ENCODE peak calls at places on chromosomes 12 and 14, in five cellular contexts. E is HCT116, C is HepG2, Y is K562, K is GM12878. Q is an unnamed sample.

GRCh38 chr14:59275668-59276067 is 87.2 kb downstream of the DAAM1 start:
- DNase-seq in E (peak), C (peak), Y (peak), K (peak), Q (no peak)

GRCh38 chr14:20350860-20351259 is 7.4 kb downstream of the PARP2 start:
- DNase-seq in E (no peak), C (no peak), Y (no peak), K (no peak), Q (no peak)

GRCh38 chr14:59018460-59018859 is 170.0 kb upstream of the DAAM1 start:
- DNase-seq in E (no peak), C (no peak), Y (no peak), K (no peak), Q (no peak)

GRCh38 chr14:72513994-72514659 is 379.8 kb downstream of the DPF3 start:
- DNase-seq in E (peak), C (peak), Y (peak), K (no peak), Q (no peak)

GRCh38 chr14:41607119-41607785 is 576 bp downstream of the LRFN5 start:
- DNase-seq in E (no peak), C (no peak), Y (no peak), K (no peak), Q (peak)

GRCh38 chr12:108728820-108729611 is 2.3 kb downstream of the CORO1C start:
- DNase-seq in E (no peak), C (no peak), Y (no peak), K (no peak), Q (no peak)

GRCh38 chr12:115088328-115088994 is 404.5 kb upstream of the TBX3 start:
- DNase-seq in E (no peak), C (peak), Y (no peak), K (no peak), Q (no peak)

GRCh38 chr12:47755655-47756562 is 2.8 kb downstream of the RAPGEF3 start:
- DNase-seq in E (no peak), C (no peak), Y (no peak), K (peak), Q (no peak)

GRCh38 chr14:29043751-29044150 is 277.2 kb downstream of the FOXG1 start:
- DNase-seq in E (no peak), C (no peak), Y (no peak), K (no peak), Q (no peak)

GRCh38 chr12:107759410-107759809 is 1.5 kb downstream of the PRDM4 start:
- DNase-seq in E (peak), C (peak), Y (peak), K (no peak), Q (no peak)

GRCh38 chr12:124720019-124720686 is 143.5 kb downstream of the SCARB1 start:
- DNase-seq in E (no peak), C (no peak), Y (no peak), K (no peak), Q (no peak)

GRCh38 chr14:68394113-68394718 is 398.7 kb downstream of the ZFP36L1 start:
- DNase-seq in E (no peak), C (no peak), Y (no peak), K (no peak), Q (no peak)

GRCh38 chr14:103186241-103186835 is 63.1 kb downstream of the TNFAIP2 start:
- DNase-seq in E (no peak), C (no peak), Y (no peak), K (no peak), Q (no peak)

GRCh38 chr12:120365675-120366340 is 3.2 kb downstream of the MSI1 start:
- DNase-seq in E (no peak), C (peak), Y (peak), K (no peak), Q (no peak)

GRCh38 chr14:77026166-77026929 is 2.2 kb downstream of the IRF2BPL start:
- DNase-seq in E (no peak), C (no peak), Y (no peak), K (no peak), Q (peak)

GRCh38 chr14:52391866-52392600 is 77.9 kb downstream of the PTGER2 start:
- DNase-seq in E (peak), C (no peak), Y (no peak), K (no peak), Q (no peak)

GRCh38 chr12:128076188-128076587 is 190.8 kb upstream of the TMEM132C start:
- DNase-seq in E (no peak), C (no peak), Y (no peak), K (no peak), Q (no peak)

GRCh38 chr12:52582971-52583456 is 9.4 kb upstream of the KRT74 start:
- DNase-seq in E (peak), C (peak), Y (peak), K (no peak), Q (peak)

GRCh38 chr12:54958048-54958658 is 26.4 kb downstream of the TESPA1 start:
- DNase-seq in E (peak), C (peak), Y (peak), K (peak), Q (no peak)

GRCh38 chr12:31440134-31440533 is 114.2 kb upstream of the SINHCAF start:
- DNase-seq in E (no peak), C (no peak), Y (no peak), K (no peak), Q (no peak)

GRCh38 chr12:46831335-46832083 is 5.7 kb upstream of the SLC38A4 start:
- DNase-seq in E (no peak), C (no peak), Y (no peak), K (no peak), Q (no peak)

GRCh38 chr12:106081606-106082005 is 57.1 kb downstream of the NUAK1 start:
- DNase-seq in E (no peak), C (peak), Y (no peak), K (no peak), Q (no peak)

GRCh38 chr14:74427651-74428050 is 1.6 kb upstream of the SYNDIG1L start:
- DNase-seq in E (no peak), C (no peak), Y (no peak), K (no peak), Q (peak)

GRCh38 chr14:99755629-99756603 is 37.3 kb upstream of the EML1 start:
- DNase-seq in E (no peak), C (peak), Y (peak), K (no peak), Q (no peak)

GRCh38 chr12:116495260-116495659 is 63.9 kb upstream of the MAP1LC3B2 start:
- DNase-seq in E (peak), C (no peak), Y (no peak), K (no peak), Q (no peak)

GRCh38 chr14:77208979-77209318 is 27.4 kb downstream of the TMEM63C start:
- DNase-seq in E (no peak), C (no peak), Y (no peak), K (no peak), Q (no peak)

GRCh38 chr14:75977544-75977943 is 4.3 kb downstream of the TGFB3 start:
- DNase-seq in E (no peak), C (no peak), Y (no peak), K (no peak), Q (no peak)

GRCh38 chr12:106140223-106140986 is 1.7 kb upstream of the NUAK1 start:
- DNase-seq in E (no peak), C (no peak), Y (no peak), K (no peak), Q (no peak)

GRCh38 chr14:100102156-100102785 is 37.0 kb downstream of the EVL start:
- DNase-seq in E (no peak), C (no peak), Y (no peak), K (no peak), Q (no peak)

GRCh38 chr12:26723379-26724308 is 109.3 kb downstream of the ITPR2 start:
- DNase-seq in E (no peak), C (no peak), Y (no peak), K (no peak), Q (no peak)

GRCh38 chr12:14403711-14404164 is 38.3 kb downstream of the ATF7IP start:
- DNase-seq in E (no peak), C (no peak), Y (no peak), K (peak), Q (no peak)

GRCh38 chr14:63759454-63759853 is 31.6 kb upstream of the SGPP1 start:
- DNase-seq in E (no peak), C (no peak), Y (no peak), K (peak), Q (no peak)

GRCh38 chr12:46549527-46550265 is 177.1 kb upstream of the SLC38A2 start:
- DNase-seq in E (peak), C (no peak), Y (peak), K (no peak), Q (no peak)

GRCh38 chr12:118299791-118300460 is 72.8 kb downstream of the TAOK3 start:
- DNase-seq in E (no peak), C (no peak), Y (peak), K (no peak), Q (no peak)

GRCh38 chr12:46950116-46950515 is 124.3 kb upstream of the SLC38A4 start:
- DNase-seq in E (no peak), C (no peak), Y (no peak), K (no peak), Q (no peak)

GRCh38 chr12:57135939-57136338 is 7.7 kb downstream of the LRP1 start:
- DNase-seq in E (no peak), C (no peak), Y (no peak), K (no peak), Q (no peak)

GRCh38 chr12:66594688-66595087 is 84.2 kb downstream of the GRIP1 start:
- DNase-seq in E (no peak), C (no peak), Y (no peak), K (no peak), Q (no peak)

GRCh38 chr12:62683724-62684501 is 217.3 kb downstream of the MON2 start:
- DNase-seq in E (no peak), C (no peak), Y (no peak), K (no peak), Q (no peak)
- TF ChIP-seq CTCF in E (no peak), C (no peak), Y (no peak), K (no peak), Q (no peak)

GRCh38 chr14:60652674-60653387 is 3.6 kb upstream of the SIX1 start:
- DNase-seq in E (no peak), C (no peak), Y (peak), K (no peak), Q (no peak)

GRCh38 chr14:60650382-60650961 is 1.2 kb upstream of the SIX1 start:
- DNase-seq in E (no peak), C (no peak), Y (no peak), K (no peak), Q (no peak)

GRCh38 chr14:60649815-60650381 is 621 bp upstream of the SIX1 start:
- DNase-seq in E (no peak), C (no peak), Y (no peak), K (no peak), Q (no peak)

GRCh38 chr14:60651936-60652673 is 2.8 kb upstream of the SIX1 start:
- DNase-seq in E (no peak), C (no peak), Y (no peak), K (no peak), Q (no peak)

GRCh38 chr14:60651051-60651935 is 2.0 kb upstream of the SIX1 start:
- DNase-seq in E (no peak), C (no peak), Y (no peak), K (no peak), Q (no peak)
- H3K4me3 ChIP-seq in E (no peak), C (no peak), Y (no peak), K (no peak), Q (peak)

GRCh38 chr12:123475256-123475703 is 17.3 kb downstream of the SNRNP35 start:
- DNase-seq in E (no peak), C (no peak), Y (no peak), K (no peak), Q (no peak)

GRCh38 chr12:123474493-123475255 is 16.7 kb downstream of the SNRNP35 start:
- DNase-seq in E (no peak), C (no peak), Y (no peak), K (no peak), Q (no peak)

GRCh38 chr12:123472438-123472849 is 14.5 kb downstream of the SNRNP35 start:
- DNase-seq in E (no peak), C (peak), Y (no peak), K (no peak), Q (no peak)

GRCh38 chr12:123469978-123470377 is 12.0 kb downstream of the SNRNP35 start:
- DNase-seq in E (no peak), C (no peak), Y (no peak), K (no peak), Q (no peak)

GRCh38 chr12:123471374-123472068 is 13.6 kb downstream of the SNRNP35 start:
- DNase-seq in E (no peak), C (peak), Y (no peak), K (no peak), Q (no peak)
- TF ChIP-seq ZNF274 in E (no peak), C (no peak), Y (no peak), K (no peak), Q (no peak)

DNA sequence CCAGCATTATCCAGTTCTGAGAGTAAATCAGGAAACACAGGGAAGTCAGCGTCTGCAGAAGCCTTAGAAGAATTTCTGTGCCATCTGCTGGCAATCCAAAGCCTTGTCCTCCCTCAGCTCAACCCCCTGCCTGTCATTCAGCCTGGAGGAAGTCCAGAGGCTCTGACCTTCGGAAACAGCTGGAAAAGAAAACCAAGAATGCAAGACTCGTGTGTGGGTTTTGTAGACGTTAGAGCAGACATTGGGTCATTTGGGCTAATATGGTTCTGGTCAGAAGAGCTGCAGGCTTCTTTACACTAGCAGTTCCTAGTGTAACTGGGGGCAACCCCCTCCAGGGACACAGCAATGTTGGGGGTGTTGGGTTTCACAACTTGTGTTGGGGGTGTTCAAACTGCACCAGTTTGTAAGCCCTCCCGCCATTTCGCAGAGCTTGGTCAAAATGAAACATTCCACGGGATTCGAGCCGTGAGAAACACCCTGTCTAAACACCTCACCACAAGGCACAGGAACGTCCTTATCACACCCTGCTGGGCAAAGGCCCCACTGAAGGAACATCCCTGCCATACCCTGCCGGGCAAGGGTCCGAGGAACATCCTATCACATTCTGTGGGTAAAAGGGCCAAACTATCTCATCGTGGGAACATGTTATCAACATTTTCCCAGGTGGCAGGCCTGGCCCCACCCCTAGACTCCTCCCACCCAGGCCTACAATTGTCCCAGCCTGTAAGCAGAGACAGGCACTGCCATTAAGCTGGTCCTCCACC is 21.0 kb upstream of the SERPINA4 start:
- DNase-seq in E (no peak), C (peak), Y (peak), K (no peak), Q (no peak)
- TF ChIP-seq CTCF in E (no peak), C (peak), Y (no peak), K (no peak), Q (no peak)

DNA sequence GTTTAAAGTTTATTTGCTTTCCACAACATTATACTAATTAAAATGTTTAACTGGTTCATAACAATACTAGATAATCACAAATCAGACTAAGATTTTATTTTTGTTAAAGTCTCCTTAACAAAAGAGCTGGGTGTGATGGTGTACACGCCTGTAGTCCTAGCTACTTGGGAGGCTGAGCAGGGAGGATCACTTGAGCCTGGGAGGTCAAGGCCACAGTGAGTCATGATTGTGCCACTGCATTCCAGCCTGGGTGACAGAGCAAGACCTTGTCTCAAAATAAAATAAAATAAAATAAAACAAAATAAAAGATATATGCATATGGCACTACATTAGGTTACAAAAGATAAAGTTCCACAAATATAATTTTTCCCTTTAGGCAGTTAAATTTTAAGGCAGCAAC is 5.6 kb downstream of the MIS18BP1 start:
- DNase-seq in E (no peak), C (peak), Y (no peak), K (no peak), Q (no peak)
- H3K4me3 ChIP-seq in E (no peak), C (no peak), Y (no peak), K (peak), Q (no peak)

GRCh38 chr12:43912851-43913250 is 77.0 kb downstream of the TMEM117 start:
- DNase-seq in E (no peak), C (no peak), Y (no peak), K (no peak), Q (no peak)

GRCh38 chr12:43914391-43914790 is 78.5 kb downstream of the TMEM117 start:
- DNase-seq in E (no peak), C (no peak), Y (no peak), K (no peak), Q (no peak)

GRCh38 chr12:43917896-43918295 is 82.0 kb downstream of the TMEM117 start:
- DNase-seq in E (no peak), C (no peak), Y (no peak), K (no peak), Q (no peak)

DNA sequence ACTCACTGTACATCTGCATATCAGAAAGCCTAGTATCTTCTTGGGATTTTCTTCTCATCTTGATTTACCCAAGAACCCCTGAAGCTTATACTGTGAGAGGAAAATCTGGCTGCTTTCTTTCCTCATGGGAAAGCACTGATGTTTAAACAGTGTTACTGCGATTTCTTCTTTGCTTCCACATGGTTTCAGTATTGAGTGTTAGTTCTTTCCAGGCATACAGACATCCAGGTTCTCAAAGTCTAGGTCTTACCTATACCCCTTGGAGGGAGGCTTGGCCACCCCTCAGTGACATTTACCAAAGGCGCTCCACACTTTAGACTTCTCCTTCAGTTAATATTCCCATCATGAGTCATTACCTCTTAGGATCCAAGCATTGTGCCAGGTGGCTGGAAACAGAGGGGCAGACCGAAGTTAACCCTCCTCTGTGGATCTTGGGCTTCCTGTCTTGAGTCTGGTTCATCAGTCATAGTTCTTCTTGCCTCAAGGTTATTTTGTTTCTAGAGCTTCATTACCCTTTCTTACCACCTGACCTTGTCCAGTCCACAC is 79.1 kb downstream of the TMEM117 start:
- DNase-seq in E (no peak), C (peak), Y (peak), K (no peak), Q (no peak)
- TF ChIP-seq ZNF274 in E (no peak), C (no peak), Y (no peak), K (no peak), Q (no peak)

GRCh38 chr14:50342211-50343080 is 30.3 kb downstream of the DMAC2L start:
- DNase-seq in E (no peak), C (peak), Y (peak), K (no peak), Q (no peak)

GRCh38 chr14:50338547-50338946 is 26.4 kb downstream of the DMAC2L start:
- DNase-seq in E (no peak), C (no peak), Y (no peak), K (no peak), Q (no peak)

GRCh38 chr14:50339178-50339804 is 27.2 kb downstream of the DMAC2L start:
- DNase-seq in E (no peak), C (no peak), Y (no peak), K (no peak), Q (no peak)

GRCh38 chr14:50340045-50340444 is 27.9 kb downstream of the DMAC2L start:
- DNase-seq in E (no peak), C (no peak), Y (no peak), K (no peak), Q (no peak)

DNA sequence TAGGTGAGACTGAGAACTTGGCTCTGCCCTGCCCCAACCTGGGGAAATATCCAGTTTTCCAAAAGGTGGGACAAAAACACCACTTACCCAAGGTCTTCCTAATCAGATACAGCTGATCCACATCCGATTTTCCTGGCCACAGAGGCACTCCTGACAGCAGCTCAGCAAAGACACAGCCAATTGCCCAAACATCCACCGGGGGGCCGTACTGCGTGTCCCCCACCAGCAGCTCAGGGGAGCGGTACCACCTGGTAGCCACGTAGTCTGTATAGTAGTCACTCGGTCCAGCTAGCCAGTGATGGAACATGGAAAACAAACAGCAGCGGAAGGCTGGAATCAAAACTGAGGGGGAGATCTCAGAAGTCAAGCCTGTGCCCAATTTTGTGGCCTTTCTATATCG is 28.8 kb downstream of the DMAC2L start:
- DNase-seq in E (no peak), C (no peak), Y (no peak), K (no peak), Q (no peak)
- TF ChIP-seq CTCF in E (peak), C (peak), Y (peak), K (peak), Q (peak)

Q was measured in H1.